ENCODE peak calls at places on chromosomes 2 and 18, in five cellular contexts. N is GM12891, V is HepG2, G is GM12878, I is K562. B is an unnamed sample.

GRCh38 chr18:62877448-62878221 is 162.3 kb downstream of the PHLPP1 start:
- DNase-seq in N (no peak), V (peak), G (no peak), I (no peak), B (no peak)

GRCh38 chr2:101696272-101697123 is 1.0 kb upstream of the MAP4K4 start:
- DNase-seq in N (no peak), V (no peak), G (no peak), I (no peak), B (no peak)

GRCh38 chr18:10232062-10232461 is 222.4 kb upstream of the APCDD1 start:
- DNase-seq in N (no peak), V (no peak), G (no peak), I (no peak), B (no peak)

GRCh38 chr2:86783615-86784339 is 6.9 kb downstream of the CD8A start:
- DNase-seq in N (peak), V (no peak), G (peak), I (no peak), B (no peak)

GRCh38 chr2:177212895-177213856 is 582 bp downstream of the HNRNPA3 start:
- DNase-seq in N (peak), V (peak), G (peak), I (peak), B (peak)

GRCh38 chr2:231614559-231615057 is 21.9 kb downstream of the TEX44 start:
- DNase-seq in N (peak), V (no peak), G (no peak), I (no peak), B (peak)

GRCh38 chr2:239386872-239387445 is 13.9 kb downstream of the HDAC4 start:
- DNase-seq in N (no peak), V (no peak), G (no peak), I (no peak), B (no peak)

GRCh38 chr2:151638188-151638933 is 95.9 kb downstream of the NEB start:
- DNase-seq in N (no peak), V (peak), G (peak), I (no peak), B (no peak)

GRCh38 chr2:140994856-140995255 is 1136.0 kb downstream of the LRP1B start:
- DNase-seq in N (no peak), V (no peak), G (no peak), I (no peak), B (no peak)

GRCh38 chr18:22489694-22490093 is 72.0 kb upstream of the CTAGE1 start:
- DNase-seq in N (no peak), V (peak), G (no peak), I (no peak), B (no peak)

GRCh38 chr2:12816379-12817306 is 99.9 kb downstream of the TRIB2 start:
- DNase-seq in N (no peak), V (no peak), G (no peak), I (no peak), B (no peak)

GRCh38 chr2:212154392-212154791 is 384.2 kb downstream of the ERBB4 start:
- DNase-seq in N (no peak), V (no peak), G (no peak), I (no peak), B (no peak)

GRCh38 chr18:55326134-55326533 is 261.9 kb downstream of the TCF4 start:
- DNase-seq in N (no peak), V (no peak), G (no peak), I (no peak), B (no peak)

GRCh38 chr2:60644942-60645341 is 91.5 kb upstream of the BCL11A start:
- DNase-seq in N (no peak), V (no peak), G (no peak), I (no peak), B (no peak)

GRCh38 chr2:204325468-204325867 is 219.8 kb upstream of the PARD3B start:
- DNase-seq in N (peak), V (peak), G (no peak), I (peak), B (no peak)

GRCh38 chr2:128379021-128380005 is 60.6 kb upstream of the HS6ST1 start:
- DNase-seq in N (no peak), V (peak), G (no peak), I (no peak), B (no peak)

GRCh38 chr2:31090188-31090587 is 48.1 kb downstream of the GALNT14 start:
- DNase-seq in N (no peak), V (no peak), G (no peak), I (no peak), B (no peak)

GRCh38 chr2:133991606-133992168 is 262.2 kb upstream of the MGAT5 start:
- DNase-seq in N (no peak), V (no peak), G (no peak), I (no peak), B (no peak)

GRCh38 chr2:124027182-124027581 is 2.1 kb downstream of the CNTNAP5 start:
- DNase-seq in N (peak), V (peak), G (peak), I (peak), B (no peak)

GRCh38 chr2:237177052-237177451 is 91.4 kb downstream of the COPS8 start:
- DNase-seq in N (no peak), V (no peak), G (no peak), I (no peak), B (no peak)

GRCh38 chr2:6993230-6993640 is 76.0 kb downstream of the RNF144A start:
- DNase-seq in N (no peak), V (no peak), G (no peak), I (no peak), B (no peak)

GRCh38 chr2:45788401-45788800 is 136.9 kb downstream of the PRKCE start:
- DNase-seq in N (no peak), V (no peak), G (no peak), I (no peak), B (no peak)

GRCh38 chr2:164841719-164842623 is at the start of gene COBLL1:
- DNase-seq in N (peak), V (peak), G (no peak), I (peak), B (peak)

GRCh38 chr2:230947908-230948365 is 22.9 kb upstream of the GPR55 start:
- DNase-seq in N (no peak), V (no peak), G (peak), I (no peak), B (peak)

GRCh38 chr18:14098428-14098827 is 33.8 kb downstream of the ZNF519 start:
- DNase-seq in N (no peak), V (no peak), G (no peak), I (no peak), B (no peak)

GRCh38 chr2:230765611-230766300 is 53.1 kb downstream of the CAB39 start:
- DNase-seq in N (no peak), V (no peak), G (no peak), I (no peak), B (no peak)

GRCh38 chr2:184530239-184530638 is 68.1 kb upstream of the ZNF804A start:
- DNase-seq in N (no peak), V (no peak), G (no peak), I (no peak), B (no peak)

GRCh38 chr2:184530959-184531358 is 67.4 kb upstream of the ZNF804A start:
- DNase-seq in N (no peak), V (no peak), G (no peak), I (no peak), B (no peak)

GRCh38 chr2:184524551-184525382 is 73.6 kb upstream of the ZNF804A start:
- DNase-seq in N (no peak), V (no peak), G (no peak), I (no peak), B (no peak)

GRCh38 chr2:184527058-184527457 is 71.3 kb upstream of the ZNF804A start:
- DNase-seq in N (no peak), V (no peak), G (no peak), I (no peak), B (no peak)

DNA sequence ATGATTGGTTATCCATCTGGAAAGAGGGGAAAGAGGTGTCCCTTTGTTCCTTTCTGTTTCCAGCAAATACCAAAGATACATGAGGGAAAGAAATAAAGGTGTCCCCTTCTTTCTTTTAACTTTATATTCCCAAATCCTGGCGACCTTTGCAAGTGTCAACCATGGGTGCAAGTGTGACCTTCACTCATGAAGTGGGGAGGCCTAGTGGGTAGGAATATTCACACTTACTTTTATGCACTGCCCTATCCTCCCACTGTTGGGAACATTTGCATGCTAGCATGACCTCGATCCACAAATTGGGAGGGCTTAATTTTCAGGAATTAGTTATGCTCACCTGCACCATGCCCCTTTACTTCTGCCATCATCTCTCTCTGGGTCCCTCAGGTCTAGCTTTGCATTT is 70.2 kb upstream of the ZNF804A start:
- DNase-seq in N (no peak), V (no peak), G (no peak), I (no peak), B (no peak)
- TF ChIP-seq TAF1 in N (no peak), V (no peak), G (no peak), I (no peak), B (no peak)

GRCh38 chr2:172931256-172931894 is 144.3 kb upstream of the MAP3K20 start:
- DNase-seq in N (no peak), V (no peak), G (no peak), I (peak), B (no peak)
- TF ChIP-seq POLR2AphosphoS5 in N (no peak), V (no peak), G (no peak), I (no peak), B (no peak)

GRCh38 chr2:125264453-125264852 is 1239.4 kb downstream of the CNTNAP5 start:
- DNase-seq in N (no peak), V (no peak), G (no peak), I (no peak), B (no peak)
- TF ChIP-seq POLR2A in N (no peak), V (no peak), G (no peak), I (no peak), B (no peak)

GRCh38 chr18:78566720-78567119 is 412.9 kb upstream of the SALL3 start:
- DNase-seq in N (no peak), V (no peak), G (no peak), I (no peak), B (no peak)
- TF ChIP-seq TAF1 in N (no peak), V (no peak), G (no peak), I (no peak), B (no peak)

DNA sequence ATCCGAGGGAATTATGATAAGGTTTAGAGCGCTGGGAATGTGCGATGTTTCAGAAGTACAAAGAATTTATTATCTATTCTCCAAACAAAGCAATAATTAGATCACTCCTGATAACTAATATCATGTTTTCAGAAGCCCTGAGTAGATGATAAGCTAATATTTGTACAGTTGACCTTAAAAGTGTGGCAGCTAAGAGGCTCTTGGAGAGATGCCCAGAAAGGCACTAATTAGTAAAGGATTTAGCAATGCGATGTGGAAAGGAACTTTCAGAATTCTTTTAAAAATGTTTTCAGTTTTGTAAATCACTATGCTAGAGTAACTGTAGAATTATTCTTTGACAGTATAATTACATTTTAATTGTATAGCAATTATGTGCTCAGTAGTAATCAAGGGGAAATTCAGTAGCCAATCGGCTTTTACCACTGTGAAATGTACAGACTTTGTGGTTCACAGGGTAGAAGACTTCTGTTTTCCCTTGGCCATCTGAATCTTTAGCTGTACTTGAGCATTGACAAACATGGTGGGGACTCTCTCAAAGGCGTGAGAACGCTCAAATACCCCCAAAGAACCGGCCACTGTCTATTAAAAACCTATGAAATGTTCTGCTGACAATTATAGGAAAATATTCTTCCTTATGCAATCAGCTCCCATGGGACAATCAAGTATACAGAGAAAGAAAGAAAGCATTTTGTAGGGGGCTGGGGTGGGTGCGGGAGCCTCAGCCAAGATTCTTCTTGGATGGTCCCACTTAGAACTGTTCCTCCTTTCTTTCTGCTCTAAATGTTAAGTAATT is 262.8 kb upstream of the AGAP1 start:
- DNase-seq in N (no peak), V (no peak), G (no peak), I (no peak), B (no peak)
- TF ChIP-seq POLR2AphosphoS5 in N (no peak), V (no peak), G (no peak), I (no peak), B (no peak)